ENCODE peak calls at places on chromosomes 4 and X, in ten cellular contexts. T, V, M, U, G, O, L, I, S and W are unnamed samples. For H3K9me3, the result is how much of the 10 kb centered on the place peaks cover.

GRCh38 chr4:139014391-139015268 is 951 bp upstream of the NOCT start:
- DNase-seq in O (no peak), G (no peak), V (peak), S (peak), L (no peak), M (peak), U (peak), I (peak), T (no peak), W (peak)

GRCh38 chr4:74859163-74859562 is 64.8 kb upstream of the BTC start:
- DNase-seq in T (no peak), U (no peak), S (no peak), O (no peak), L (no peak), M (no peak), V (no peak), I (no peak), G (no peak), W (no peak)

GRCh38 chr4:139319571-139319970 is 17.3 kb upstream of the NDUFC1 start:
- DNase-seq in V (no peak), G (no peak), M (no peak), L (no peak), I (no peak), T (no peak), O (no peak), U (no peak), S (no peak), W (no peak)

GRCh38 chr4:56240554-56241190 is 146.6 kb downstream of the AASDH start:
- DNase-seq in V (no peak), O (no peak), L (no peak), U (peak), M (no peak), S (peak), G (no peak), I (peak), T (no peak), W (peak)

GRCh38 chrX:10158279-10158939 is 1.6 kb downstream of the CLCN4 start:
- DNase-seq in S (no peak), I (peak), L (no peak), V (no peak), T (no peak), M (peak), G (no peak), O (no peak), U (no peak), W (peak)

GRCh38 chr4:87961993-87962791 is 13.3 kb upstream of the SPP1 start:
- DNase-seq in M (peak), V (peak), L (no peak), S (peak), G (no peak), I (no peak), T (no peak), U (no peak), O (no peak), W (no peak)

GRCh38 chrX:135528756-135529155 is 8.3 kb downstream of the INTS6L start:
- DNase-seq in G (no peak), I (no peak), O (no peak), U (no peak), T (no peak), S (no peak), V (no peak), M (no peak), L (no peak), W (no peak)

GRCh38 chrX:9757366-9757765 is 8.3 kb downstream of the GPR143 start:
- DNase-seq in S (peak), G (no peak), M (no peak), I (no peak), T (no peak), O (no peak), L (no peak), V (no peak), U (no peak), W (no peak)

GRCh38 chrX:46758956-46759644 is at the start of gene SLC9A7:
- DNase-seq in I (peak), U (peak), S (no peak), L (peak), G (peak), M (peak), T (peak), O (peak), V (peak), W (peak)

GRCh38 chr4:25654971-25655963 is at the start of gene SLC34A2:
- DNase-seq in G (no peak), O (peak), I (no peak), U (peak), S (no peak), M (no peak), T (no peak), L (no peak), V (no peak), W (no peak)

GRCh38 chrX:72255445-72255844 is 16.6 kb upstream of the ERCC6L start:
- DNase-seq in V (no peak), G (no peak), I (no peak), S (no peak), M (no peak), O (no peak), U (no peak), L (no peak), T (no peak), W (no peak)

GRCh38 chrX:13487731-13488505 is 81.5 kb upstream of the EGFL6 start:
- DNase-seq in L (peak), S (peak), G (peak), U (peak), V (peak), O (peak), T (peak), M (peak), I (peak), W (peak)

GRCh38 chr4:1345905-1346780 is 865 bp upstream of the UVSSA start:
- DNase-seq in G (peak), I (peak), O (peak), S (no peak), L (peak), V (peak), T (peak), M (peak), U (peak), W (peak)

GRCh38 chr4:38154681-38155588 is 194.7 kb downstream of the PTTG2 start:
- DNase-seq in S (no peak), O (peak), L (peak), I (no peak), G (peak), V (peak), M (peak), T (no peak), U (no peak), W (no peak)

GRCh38 chrX:41922694-41923171 is 621 bp downstream of the CASK start:
- DNase-seq in G (no peak), O (peak), V (peak), L (peak), U (peak), T (peak), M (peak), S (peak), I (peak), W (peak)

GRCh38 chr4:150224896-150225591 is 146.8 kb downstream of the DCLK2 start:
- DNase-seq in U (no peak), L (no peak), M (peak), V (peak), G (no peak), S (peak), T (no peak), I (no peak), O (no peak), W (no peak)

GRCh38 chr4:74087481-74087880 is 11.5 kb downstream of the CXCL2 start:
- DNase-seq in G (no peak), O (no peak), M (no peak), T (no peak), U (no peak), V (peak), S (no peak), I (no peak), L (no peak), W (no peak)

GRCh38 chr4:27100713-27101112 is 240.1 kb downstream of the STIM2 start:
- DNase-seq in V (peak), S (no peak), G (no peak), M (no peak), U (no peak), T (no peak), O (no peak), I (no peak), L (no peak), W (no peak)

GRCh38 chrX:132373610-132374009 is 115.2 kb downstream of the MBNL3 start:
- DNase-seq in U (no peak), V (no peak), M (no peak), I (no peak), L (no peak), S (no peak), O (no peak), T (no peak), G (no peak), W (no peak)

GRCh38 chr4:140246216-140246615 is 92.2 kb upstream of the MAML3 start:
- DNase-seq in I (no peak), G (no peak), L (no peak), O (no peak), S (no peak), T (no peak), V (no peak), M (no peak), U (no peak), W (no peak)

DNA sequence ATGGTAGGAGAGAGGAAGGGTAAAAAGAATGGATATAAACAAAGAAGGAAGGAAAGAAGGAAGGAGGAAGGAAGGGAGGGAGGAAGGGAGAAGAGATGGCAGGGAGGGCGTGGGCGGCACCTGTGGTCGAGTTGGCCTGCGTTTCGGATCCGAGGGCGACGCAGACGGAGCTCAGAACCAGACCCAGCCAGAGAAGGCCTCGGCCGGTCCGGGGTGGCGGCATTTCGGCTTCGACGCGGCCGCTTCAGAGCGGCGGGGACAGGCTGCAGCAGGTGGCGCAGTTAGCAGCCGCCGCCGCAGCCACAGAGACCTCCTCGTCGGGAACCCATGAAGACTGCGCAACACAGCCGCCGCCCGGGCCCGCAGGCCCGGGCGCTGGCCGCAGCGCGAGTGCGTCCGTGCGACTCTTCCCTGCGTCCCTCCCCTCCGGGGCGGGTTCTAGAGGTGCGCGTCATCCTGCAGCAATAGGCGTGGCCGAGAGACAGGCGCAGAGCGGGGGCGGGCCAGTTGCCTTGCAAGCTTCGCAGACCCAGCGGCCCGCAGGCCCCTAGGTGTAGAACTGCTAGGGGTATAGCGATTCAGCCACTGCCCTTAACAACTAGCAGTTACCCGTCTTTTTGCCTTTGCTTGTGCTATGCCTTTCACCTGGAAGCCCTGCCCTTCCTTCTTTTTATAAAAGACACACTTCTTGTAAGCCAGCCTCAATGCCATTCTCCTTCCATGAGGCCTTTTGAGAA is at the start of gene IDS:
- DNase-seq in O (peak), I (peak), U (peak), T (peak), V (peak), S (peak), L (peak), G (peak), M (peak), W (peak)
- H3K9me3 ChIP-seq in O (under half), I (under half), U (under half), T (under half), V (under half), S (under half), L (under half), G (under half), M (under half), W (under half)

DNA sequence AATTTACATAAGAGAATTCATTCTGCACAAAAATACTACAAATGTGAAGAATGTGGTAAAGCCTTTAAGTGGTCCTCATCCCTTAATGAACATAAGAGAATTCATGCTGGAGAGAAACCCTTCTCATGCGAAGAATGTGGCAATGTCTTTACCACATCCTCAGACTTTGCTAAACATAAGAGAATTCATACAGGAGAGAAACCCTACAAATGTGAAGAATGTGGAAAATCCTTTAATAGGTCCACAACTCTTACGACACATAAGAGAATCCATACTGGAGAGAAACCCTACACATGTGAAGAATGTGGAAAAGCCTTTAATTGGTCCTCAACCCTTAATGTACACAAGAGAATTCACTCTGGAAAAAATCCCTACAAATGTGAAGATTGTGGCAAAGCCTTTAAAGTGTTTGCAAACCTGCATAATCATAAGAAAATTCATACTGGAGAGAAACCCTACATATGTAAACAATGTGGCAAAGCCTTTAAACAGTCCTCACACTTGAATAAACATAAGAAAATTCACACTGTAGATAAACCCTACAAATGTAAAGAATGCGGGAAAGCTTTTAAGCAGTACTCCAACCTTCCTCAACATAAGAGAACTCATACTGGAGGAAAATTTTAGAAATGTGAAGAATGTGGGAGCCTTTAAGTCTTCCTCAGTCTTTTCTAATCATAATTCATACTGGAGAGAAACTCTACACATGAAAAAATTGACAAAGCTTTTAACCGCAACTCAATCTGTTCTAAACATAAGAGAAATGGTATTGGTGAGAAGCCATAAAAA is 37.4 kb downstream of the ZNF718 start:
- DNase-seq in L (no peak), U (no peak), T (no peak), I (no peak), O (no peak), G (no peak), S (no peak), V (no peak), M (peak), W (no peak)
- H3K9me3 ChIP-seq in L (under half), U (half or more), T (under half), I (half or more), O (under half), G (half or more), S (under half), V (under half), M (under half), W (under half)

GRCh38 chrX:55379396-55379795 is 72.5 kb upstream of the MAGEH1 start:
- DNase-seq in G (no peak), T (no peak), V (no peak), O (no peak), U (no peak), I (no peak), S (no peak), M (no peak), L (no peak), W (no peak)
- H3K9me3 ChIP-seq in G (under half), T (under half), V (under half), O (under half), U (under half), I (under half), S (under half), M (under half), L (under half), W (under half)

GRCh38 chr4:99863-100262 is 24.4 kb upstream of the ZNF718 start:
- DNase-seq in L (no peak), O (no peak), T (no peak), I (no peak), V (no peak), S (no peak), M (no peak), U (no peak), G (no peak), W (no peak)

GRCh38 chr4:98386-98785 is 25.9 kb upstream of the ZNF718 start:
- DNase-seq in L (no peak), O (no peak), T (no peak), I (no peak), V (no peak), S (no peak), M (no peak), G (no peak), U (no peak), W (no peak)
- H3K9me3 ChIP-seq in L (under half), O (under half), T (under half), I (under half), V (under half), S (under half), M (under half), G (half or more), U (under half), W (under half)

GRCh38 chrX:45191820-45192409 is 8.8 kb downstream of the DIPK2B start:
- DNase-seq in T (no peak), G (no peak), S (peak), I (no peak), O (no peak), V (no peak), L (no peak), M (no peak), U (no peak), W (no peak)
- H3K9me3 ChIP-seq in T (under half), G (under half), S (under half), I (under half), O (under half), V (under half), L (under half), M (under half), U (under half), W (under half)

DNA sequence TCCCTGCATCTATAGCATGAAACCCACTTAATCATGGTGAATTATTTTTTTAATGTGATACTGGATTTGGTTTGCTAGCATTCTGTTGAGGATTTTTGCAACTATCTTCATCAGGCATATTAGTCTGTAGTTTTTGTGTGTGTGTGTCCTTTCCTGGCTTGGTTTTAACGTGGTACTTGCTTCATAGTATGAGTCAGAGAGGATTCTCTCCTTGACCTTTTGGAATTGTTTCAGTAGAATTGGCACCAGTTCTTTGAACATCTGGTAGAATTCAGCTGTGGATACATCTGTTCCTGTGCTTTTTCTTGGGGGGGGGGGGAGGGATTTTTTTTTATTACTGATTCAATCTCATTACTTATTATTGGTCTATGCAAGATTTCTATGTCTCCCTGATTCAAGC is 232.0 kb upstream of the KLF8 start:
- DNase-seq in S (no peak), O (no peak), U (no peak), M (peak), L (no peak), T (no peak), I (no peak), G (no peak), V (no peak), W (no peak)
- H3K9me3 ChIP-seq in S (under half), O (under half), U (under half), M (under half), L (under half), T (under half), I (under half), G (under half), V (under half), W (under half)

GRCh38 chrX:123308663-123309062 is 124.6 kb downstream of the GRIA3 start:
- DNase-seq in O (no peak), M (no peak), V (no peak), T (no peak), S (peak), G (no peak), L (no peak), I (no peak), U (no peak), W (no peak)
- H3K9me3 ChIP-seq in O (under half), M (under half), V (under half), T (under half), S (under half), G (under half), L (under half), I (under half), U (under half), W (under half)